ENCODE peak calls at places on chromosomes 12 and 14, in five cellular contexts. Q is erythroblast, F is EL, A is KG1, C is NCI-H1092 treated with DMSO at 0.1 percent for 48 hours. M is an unnamed sample.

GRCh38 chr12:2487278-2487677 is 307.5 kb upstream of the FKBP4 start:
- DNase-seq in F (no peak), A (no peak), Q (no peak), C (no peak), M (no peak)

GRCh38 chr12:39866135-39866534 is 239.7 kb downstream of the SLC2A13 start:
- DNase-seq in A (no peak), C (no peak), F (no peak), Q (no peak), M (no peak)

GRCh38 chr12:106333756-106334155 is 23.8 kb upstream of the POLR3B start:
- DNase-seq in A (no peak), C (no peak), Q (no peak), F (no peak), M (no peak)

GRCh38 chr12:98868076-98868475 is 223.0 kb downstream of the APAF1 start:
- DNase-seq in F (no peak), Q (no peak), C (no peak), A (no peak), M (no peak)

GRCh38 chr14:68520637-68521556 is 272.0 kb downstream of the ZFP36L1 start:
- DNase-seq in F (peak; percentile 25), C (no peak), A (no peak), Q (no peak), M (no peak)

GRCh38 chr12:65895759-65896656 is 71.7 kb downstream of the HMGA2 start:
- DNase-seq in A (no peak), C (no peak), F (peak; percentile 54), Q (no peak), M (no peak)

GRCh38 chr12:77754086-77754485 is 76.6 kb upstream of the NAV3 start:
- DNase-seq in F (no peak), Q (no peak), A (no peak), C (no peak), M (no peak)

GRCh38 chr12:12016284-12017100 is 54.2 kb upstream of the BCL2L14 start:
- DNase-seq in F (no peak), Q (no peak), C (no peak), A (no peak), M (no peak)

GRCh38 chr14:75372260-75372659 is 55.6 kb upstream of the JDP2 start:
- DNase-seq in F (no peak), Q (no peak), A (no peak), C (no peak), M (peak; percentile 8)

GRCh38 chr12:78799679-78800078 is 64.9 kb upstream of the SYT1 start:
- DNase-seq in Q (no peak), C (no peak), A (no peak), F (no peak), M (no peak)

GRCh38 chr12:54173906-54174471 is 14.8 kb downstream of the SMUG1 start:
- DNase-seq in C (peak; percentile 45), Q (no peak), A (no peak), F (no peak), M (no peak)

GRCh38 chr14:98932436-98933325 is 339.3 kb downstream of the BCL11B start:
- DNase-seq in A (no peak), Q (no peak), F (no peak), C (no peak), M (no peak)

M was measured in astrocyte of the cerebellum.